ENCODE peak calls at places on chromosomes 6 and 20, in four cellular contexts. O is fibroblast of lung, T is heart right ventricle, V is substantia nigra. J is an unnamed sample.

GRCh38 chr6:138241381-138241780 is 23.1 kb upstream of the PBOV1 start:
- DNase-seq in O (no peak), T (no peak), V (no peak), J (no peak)

GRCh38 chr6:143901885-143902708 is 37.8 kb downstream of the ZC2HC1B start:
- DNase-seq in O (peak), T (peak), V (no peak), J (no peak)

GRCh38 chr6:18978330-18979128 is 591.4 kb downstream of the RNF144B start:
- DNase-seq in O (peak), T (peak), V (no peak), J (peak)

GRCh38 chr20:44209691-44210421 is 715 bp downstream of the OSER1 start:
- DNase-seq in O (no peak), T (no peak), V (no peak), J (peak)

GRCh38 chr6:148438593-148438992 is 96.0 kb downstream of the SASH1 start:
- DNase-seq in O (peak), T (no peak), V (no peak), J (no peak)

GRCh38 chr6:5305968-5306626 is 44.8 kb downstream of the FARS2 start:
- DNase-seq in O (no peak), T (no peak), V (no peak), J (no peak)

GRCh38 chr6:12537389-12537788 is 179.2 kb upstream of the PHACTR1 start:
- DNase-seq in O (no peak), T (no peak), V (no peak), J (peak)

GRCh38 chr6:7108196-7108963 is 619 bp downstream of the RREB1 start:
- DNase-seq in O (peak), T (peak), V (no peak), J (peak)

GRCh38 chr20:37406010-37406998 is 60.4 kb downstream of the SRC start:
- DNase-seq in O (no peak), T (no peak), V (no peak), J (no peak)

GRCh38 chr6:39908838-39909583 is 25.3 kb downstream of the MOCS1 start:
- DNase-seq in O (no peak), T (no peak), V (no peak), J (no peak)

GRCh38 chr20:25277941-25278521 is 30.1 kb downstream of the PYGB start:
- DNase-seq in O (no peak), T (no peak), V (no peak), J (no peak)

GRCh38 chr6:11231564-11232176 is 798 bp downstream of the NEDD9 start:
- DNase-seq in O (peak), T (no peak), V (no peak), J (no peak)

GRCh38 chr6:149317656-149318571 is at the start of gene TAB2:
- DNase-seq in O (no peak), T (peak), V (no peak), J (no peak)

GRCh38 chr6:111813247-111814162 is 59.7 kb downstream of the FYN start:
- DNase-seq in O (no peak), T (no peak), V (no peak), J (no peak)

GRCh38 chr6:125886914-125887313 is 69.7 kb upstream of the HINT3 start:
- DNase-seq in O (no peak), T (no peak), V (no peak), J (no peak)

GRCh38 chr6:108914235-108915022 is 66.2 kb downstream of the ARMC2 start:
- DNase-seq in O (peak), T (no peak), V (no peak), J (no peak)

GRCh38 chr6:146857960-146858308 is 259.2 kb downstream of the ADGB start:
- DNase-seq in O (no peak), T (no peak), V (no peak), J (peak)

GRCh38 chr20:57957397-57958049 is 247.7 kb upstream of the PMEPA1 start:
- DNase-seq in O (no peak), T (no peak), V (no peak), J (peak)

GRCh38 chr6:129312865-129313264 is 397.1 kb downstream of the ARHGAP18 start:
- DNase-seq in O (peak), T (peak), V (no peak), J (peak)

GRCh38 chr20:5191829-5192569 is 65.2 kb downstream of the CDS2 start:
- DNase-seq in O (peak), T (peak), V (no peak), J (peak)

GRCh38 chr6:158032354-158032733 is 50.7 kb downstream of the SYNJ2 start:
- DNase-seq in O (no peak), T (no peak), V (no peak), J (no peak)

GRCh38 chr6:100464910-100465700 is at the start of gene SIM1:
- DNase-seq in O (peak), T (no peak), V (no peak), J (peak)

GRCh38 chr6:133046576-133046975 is 194.6 kb upstream of the EYA4 start:
- DNase-seq in O (no peak), T (no peak), V (no peak), J (no peak)

GRCh38 chr20:846894-847278 is 13.4 kb downstream of the FAM110A start:
- DNase-seq in O (no peak), T (no peak), V (no peak), J (no peak)

GRCh38 chr6:84007871-84008270 is 25.7 kb upstream of the MRAP2 start:
- DNase-seq in O (no peak), T (no peak), V (no peak), J (no peak)

GRCh38 chr6:113488812-113489685 is 368.1 kb upstream of the MARCKS start:
- DNase-seq in O (no peak), T (no peak), V (no peak), J (no peak)

GRCh38 chr20:47352332-47353223 is 3.9 kb downstream of the ZMYND8 start:
- DNase-seq in O (no peak), T (peak), V (no peak), J (no peak)

GRCh38 chr6:28802417-28803336 is 121.1 kb downstream of the TRIM27 start:
- DNase-seq in O (peak), T (no peak), V (no peak), J (peak)

GRCh38 chr6:112282217-112282616 is 27.9 kb upstream of the LAMA4 start:
- DNase-seq in O (peak), T (peak), V (no peak), J (peak)

GRCh38 chr6:35240838-35241801 is 18.4 kb upstream of the ZNF76 start:
- DNase-seq in O (peak), T (peak), V (no peak), J (peak)

GRCh38 chr6:84252140-84252539 is 24.7 kb upstream of the CEP162 start:
- DNase-seq in O (no peak), T (no peak), V (no peak), J (no peak)

DNA sequence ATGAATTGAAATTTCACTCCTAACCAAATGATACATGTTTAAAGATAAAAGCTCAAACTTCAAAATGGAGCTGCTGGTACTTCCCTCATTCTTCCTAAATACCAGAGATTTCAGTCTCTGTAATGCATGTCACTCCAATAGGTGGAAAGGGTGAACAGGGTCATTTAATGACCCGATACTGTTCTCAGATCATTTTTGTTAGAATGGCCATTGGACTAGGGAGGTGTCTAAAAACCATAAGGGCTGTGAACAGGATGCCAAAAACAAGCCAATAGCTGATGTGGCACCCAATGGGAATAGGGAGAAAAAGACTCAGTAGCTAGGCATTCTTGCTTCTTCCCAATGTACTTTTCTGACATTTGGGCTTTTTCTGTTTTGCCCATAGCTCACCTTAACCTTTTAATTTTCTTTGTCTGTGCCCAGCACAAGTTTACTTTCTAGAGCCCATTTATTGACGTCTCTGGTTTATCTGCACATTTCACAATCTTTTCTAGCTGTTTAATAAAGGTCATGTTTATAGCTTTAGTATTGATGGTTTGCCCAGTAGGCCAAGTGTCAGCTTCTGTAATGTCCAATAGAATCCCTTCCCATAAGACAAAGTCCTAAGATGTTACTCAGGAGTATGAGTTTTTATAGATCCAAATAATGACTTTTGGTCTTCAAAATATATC is 24.2 kb upstream of the FLRT3 start:
- DNase-seq in O (peak), T (no peak), V (no peak), J (no peak)
- H3K27ac ChIP-seq in O (no peak), T (no peak), V (no peak), J (no peak)

DNA sequence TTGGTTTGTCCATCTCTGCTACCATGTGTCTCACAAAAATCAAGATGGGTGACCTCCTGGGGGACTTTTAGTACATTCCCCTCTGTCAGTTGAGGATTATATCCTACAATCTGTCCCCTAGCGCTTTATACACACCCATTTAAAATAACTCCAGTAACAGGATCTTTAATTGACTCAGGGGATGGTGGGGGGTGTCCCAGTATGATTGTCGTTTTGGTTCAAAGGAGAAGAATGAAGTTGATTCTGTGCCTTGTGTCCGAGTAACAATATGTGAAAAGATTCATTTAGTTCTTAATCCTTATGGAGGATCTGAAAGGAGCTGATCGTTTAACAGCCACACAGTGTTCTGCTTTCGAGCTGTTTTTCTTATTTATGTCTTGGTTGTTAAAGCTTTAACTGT is 609.5 kb downstream of the PKHD1 start:
- DNase-seq in O (no peak), T (no peak), V (no peak), J (no peak)
- H3K27ac ChIP-seq in O (no peak), T (no peak), V (no peak), J (no peak)

GRCh38 chr6:17242087-17242486 is 39.1 kb upstream of the RBM24 start:
- DNase-seq in O (no peak), T (no peak), V (no peak), J (no peak)

GRCh38 chr6:17240803-17241500 is 40.2 kb upstream of the RBM24 start:
- DNase-seq in O (no peak), T (no peak), V (no peak), J (no peak)

GRCh38 chr6:17237246-17237645 is 43.9 kb upstream of the RBM24 start:
- DNase-seq in O (no peak), T (no peak), V (no peak), J (no peak)

GRCh38 chr6:17233531-17233930 is 47.6 kb upstream of the RBM24 start:
- DNase-seq in O (no peak), T (no peak), V (no peak), J (peak)

GRCh38 chr6:17239260-17239659 is 41.9 kb upstream of the RBM24 start:
- DNase-seq in O (no peak), T (no peak), V (no peak), J (no peak)
- H3K27ac ChIP-seq in O (no peak), T (no peak), V (no peak), J (no peak)

DNA sequence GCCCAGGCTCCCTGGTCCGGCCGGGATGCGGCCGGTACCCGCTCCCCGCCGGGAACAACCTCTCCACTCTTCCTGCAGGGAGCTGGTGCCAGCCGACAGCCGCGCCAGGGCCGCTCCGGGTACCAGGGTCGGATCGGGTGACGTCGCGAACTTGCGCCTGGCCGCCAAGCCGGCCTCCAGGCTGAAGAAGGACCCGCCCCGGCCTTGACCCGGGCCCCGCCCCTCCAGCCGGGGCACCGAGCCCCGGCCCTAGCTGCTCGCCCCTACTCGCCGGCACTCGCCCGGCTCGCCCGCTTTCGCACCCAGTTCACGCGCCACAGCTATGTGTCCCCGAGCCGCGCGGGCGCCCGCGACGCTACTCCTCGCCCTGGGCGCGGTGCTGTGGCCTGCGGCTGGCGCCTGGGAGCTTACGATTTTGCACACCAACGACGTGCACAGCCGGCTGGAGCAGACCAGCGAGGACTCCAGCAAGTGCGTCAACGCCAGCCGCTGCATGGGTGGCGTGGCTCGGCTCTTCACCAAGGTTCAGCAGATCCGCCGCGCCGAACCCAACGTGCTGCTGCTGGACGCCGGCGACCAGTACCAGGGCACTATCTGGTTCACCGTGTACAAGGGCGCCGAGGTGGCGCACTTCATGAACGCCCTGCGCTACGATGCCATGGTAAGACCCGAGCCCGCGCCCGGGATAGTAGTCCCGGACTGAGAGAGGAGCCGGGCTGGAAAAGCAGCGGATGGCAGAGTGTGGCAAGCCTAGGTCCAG is at the start of gene NT5E:
- DNase-seq in O (peak), T (peak), V (no peak), J (peak)
- H3K27ac ChIP-seq in O (peak), T (peak), V (peak), J (peak)

J was measured in brain microvascular endothelial cell.